ENCODE peak calls at places on chromosomes 1 and 21, in ten cellular contexts. U is NT2/D1; O is stimulated activated CD4-positive, alpha-beta T cell treated with anti-CD3 and anti-CD28 coated beads, Interleukin-15, amount 100 ng/mL, for 1 hour; E is AML-193; I is MV-4-11; T is T-cell; C is HAP-1; G is lower leg skin; F is dermis microvascular lymphatic vessel endothelial cell; Y is NCI-H1092. J is an unnamed sample.

GRCh38 chr21:36630485-36631206 is 68.3 kb upstream of the SIM2 start:
- DNase-seq in Y (peak), E (peak), C (peak), I (peak), G (no peak), U (peak), O (no peak), F (peak), T (peak), J (peak)

GRCh38 chr21:31908106-31909031 is 35.5 kb downstream of the HUNK start:
- DNase-seq in C (no peak), E (no peak), I (no peak), F (no peak), T (no peak), O (no peak), G (peak), U (no peak), Y (no peak), J (no peak)

GRCh38 chr1:28719332-28719619 is 17.5 kb upstream of the YTHDF2 start:
- DNase-seq in T (no peak), G (no peak), E (no peak), C (no peak), F (no peak), I (no peak), Y (no peak), O (no peak), U (no peak), J (no peak)

GRCh38 chr1:99992044-99992722 is 22.4 kb downstream of the SLC35A3 start:
- DNase-seq in T (no peak), F (no peak), I (no peak), O (no peak), E (no peak), G (no peak), C (no peak), Y (no peak), U (no peak), J (no peak)

GRCh38 chr1:162232034-162232433 is 144.6 kb downstream of the SPATA46 start:
- DNase-seq in E (no peak), Y (no peak), C (no peak), G (no peak), F (no peak), O (no peak), U (no peak), I (no peak), T (no peak), J (no peak)

GRCh38 chr1:170537798-170538503 is 6.0 kb downstream of the GORAB start:
- DNase-seq in O (no peak), C (no peak), E (no peak), F (no peak), Y (no peak), G (no peak), U (no peak), T (no peak), I (no peak), J (no peak)

GRCh38 chr1:61233121-61233659 is 150.8 kb downstream of the NFIA start:
- DNase-seq in U (no peak), Y (no peak), C (no peak), F (no peak), G (no peak), E (no peak), I (no peak), O (no peak), T (no peak), J (no peak)

GRCh38 chr21:37198989-37199924 is 67.9 kb downstream of the VPS26C start:
- DNase-seq in C (peak), O (no peak), T (no peak), G (no peak), E (no peak), F (peak), I (no peak), Y (no peak), U (no peak), J (no peak)

GRCh38 chr1:150813028-150813707 is 5.1 kb upstream of the CTSK start:
- DNase-seq in G (peak), Y (peak), U (peak), O (no peak), T (no peak), E (peak), I (peak), F (peak), C (peak), J (no peak)

GRCh38 chr21:42406201-42406601 is 2.5 kb downstream of the UBASH3A start:
- DNase-seq in Y (no peak), O (no peak), E (no peak), T (peak), F (no peak), U (no peak), G (no peak), C (no peak), I (peak), J (no peak)

GRCh38 chr1:60281360-60281932 is 207.9 kb upstream of the C1orf87 start:
- DNase-seq in T (no peak), U (peak), O (no peak), E (peak), I (peak), C (peak), G (peak), F (peak), Y (peak), J (peak)

GRCh38 chr1:96557336-96557735 is 164.2 kb upstream of the PTBP2 start:
- DNase-seq in G (no peak), F (no peak), T (no peak), Y (no peak), I (no peak), U (no peak), C (no peak), E (no peak), O (no peak), J (no peak)

GRCh38 chr1:37513795-37514349 is 694 bp downstream of the MEAF6 start:
- DNase-seq in F (no peak), E (no peak), O (peak), T (peak), Y (peak), U (peak), C (peak), G (no peak), I (no peak), J (peak)

GRCh38 chr1:159924025-159924790 is 1.1 kb downstream of the TAGLN2 start:
- DNase-seq in F (peak), O (peak), C (peak), Y (no peak), E (peak), G (peak), U (no peak), T (peak), I (peak), J (no peak)

GRCh38 chr1:1370771-1371300 is 4.2 kb downstream of the AURKAIP1 start:
- DNase-seq in C (no peak), G (no peak), Y (no peak), T (no peak), I (no peak), O (no peak), U (no peak), F (no peak), E (no peak), J (no peak)

GRCh38 chr1:33612877-33613487 is 140.5 kb downstream of the ZSCAN20 start:
- DNase-seq in C (peak), G (no peak), Y (peak), U (peak), F (peak), O (no peak), E (peak), I (peak), T (no peak), J (peak)

GRCh38 chr1:7121622-7121988 is 336.4 kb downstream of the CAMTA1 start:
- DNase-seq in Y (peak), F (no peak), O (no peak), G (no peak), C (no peak), I (no peak), E (no peak), U (no peak), T (no peak), J (no peak)

GRCh38 chr1:119737040-119737682 is 25.4 kb downstream of the PHGDH start:
- DNase-seq in T (no peak), C (no peak), I (no peak), U (no peak), E (no peak), Y (no peak), F (no peak), G (no peak), O (no peak), J (no peak)

GRCh38 chr1:241115784-241116183 is 241.2 kb downstream of the RGS7 start:
- DNase-seq in O (no peak), T (no peak), G (no peak), F (no peak), U (no peak), I (peak), Y (no peak), E (no peak), C (no peak), J (no peak)

GRCh38 chr1:227318852-227319607 is 738 bp upstream of the CDC42BPA start:
- DNase-seq in G (peak), Y (peak), O (no peak), C (peak), U (peak), E (no peak), F (peak), T (no peak), I (no peak), J (peak)

GRCh38 chr21:36709868-36710728 is 11.2 kb downstream of the SIM2 start:
- DNase-seq in Y (no peak), T (no peak), F (no peak), E (no peak), O (no peak), G (peak), U (no peak), I (no peak), C (no peak), J (peak)

GRCh38 chr1:164524810-164525209 is 34.2 kb upstream of the PBX1 start:
- DNase-seq in Y (no peak), O (no peak), E (no peak), U (no peak), F (no peak), G (no peak), I (peak), C (no peak), T (no peak), J (no peak)

GRCh38 chr1:106879538-106879937 is 176.9 kb upstream of the PRMT6 start:
- DNase-seq in F (no peak), O (no peak), G (no peak), U (no peak), Y (peak), I (no peak), C (no peak), T (no peak), E (no peak), J (no peak)

J was measured in neuronal stem cell.